ENCODE peak calls at places on chromosomes 1 and 21, in eight cellular contexts. One of them, this sample, is unnamed.

GRCh38 chr1:58739851-58740466 is 40.1 kb upstream of the MYSM1 start:
- DNase-seq in right atrium auricular region: no peak
- DNase-seq in activated CD8-positive, alpha-beta T cell treated with anti-CD3 and anti-CD28 coated beads for 36 hours: peak
- DNase-seq in brain microvascular endothelial cell: peak
- DNase-seq in left ventricle myocardium inferior: no peak
- DNase-seq in cardiac fibroblast: peak
- DNase-seq in fibroblast of lung: peak
- DNase-seq in HFF-Myc: no peak
- DNase-seq in this sample: peak

GRCh38 chr1:11948822-11949458 is 14.4 kb downstream of the PLOD1 start:
- DNase-seq in right atrium auricular region: no peak
- DNase-seq in activated CD8-positive, alpha-beta T cell treated with anti-CD3 and anti-CD28 coated beads for 36 hours: peak
- DNase-seq in brain microvascular endothelial cell: peak
- DNase-seq in left ventricle myocardium inferior: no peak
- DNase-seq in cardiac fibroblast: no peak
- DNase-seq in fibroblast of lung: no peak
- DNase-seq in HFF-Myc: no peak
- DNase-seq in this sample: peak

GRCh38 chr1:184036517-184036949 is 995 bp downstream of the COLGALT2 start:
- DNase-seq in right atrium auricular region: no peak
- DNase-seq in activated CD8-positive, alpha-beta T cell treated with anti-CD3 and anti-CD28 coated beads for 36 hours: peak
- DNase-seq in brain microvascular endothelial cell: no peak
- DNase-seq in left ventricle myocardium inferior: peak
- DNase-seq in cardiac fibroblast: peak
- DNase-seq in fibroblast of lung: peak
- DNase-seq in HFF-Myc: no peak
- DNase-seq in this sample: no peak

GRCh38 chr1:154669464-154670282 is 61.7 kb upstream of the ADAR start:
- DNase-seq in right atrium auricular region: peak
- DNase-seq in activated CD8-positive, alpha-beta T cell treated with anti-CD3 and anti-CD28 coated beads for 36 hours: peak
- DNase-seq in brain microvascular endothelial cell: peak
- DNase-seq in left ventricle myocardium inferior: peak
- DNase-seq in cardiac fibroblast: peak
- DNase-seq in fibroblast of lung: peak
- DNase-seq in HFF-Myc: peak
- DNase-seq in this sample: peak

GRCh38 chr1:150165622-150166612 is 16.2 kb downstream of the PLEKHO1 start:
- DNase-seq in right atrium auricular region: no peak
- DNase-seq in activated CD8-positive, alpha-beta T cell treated with anti-CD3 and anti-CD28 coated beads for 36 hours: peak
- DNase-seq in brain microvascular endothelial cell: peak
- DNase-seq in left ventricle myocardium inferior: peak
- DNase-seq in cardiac fibroblast: peak
- DNase-seq in fibroblast of lung: peak
- DNase-seq in HFF-Myc: no peak
- DNase-seq in this sample: peak

GRCh38 chr1:39849203-39849602 is 34.1 kb downstream of the TRIT1 start:
- DNase-seq in right atrium auricular region: no peak
- DNase-seq in activated CD8-positive, alpha-beta T cell treated with anti-CD3 and anti-CD28 coated beads for 36 hours: no peak
- DNase-seq in brain microvascular endothelial cell: no peak
- DNase-seq in left ventricle myocardium inferior: no peak
- DNase-seq in cardiac fibroblast: no peak
- DNase-seq in fibroblast of lung: no peak
- DNase-seq in HFF-Myc: no peak
- DNase-seq in this sample: no peak

GRCh38 chr1:154420172-154420571 is 15.0 kb downstream of the IL6R start:
- DNase-seq in right atrium auricular region: peak
- DNase-seq in activated CD8-positive, alpha-beta T cell treated with anti-CD3 and anti-CD28 coated beads for 36 hours: peak
- DNase-seq in brain microvascular endothelial cell: peak
- DNase-seq in left ventricle myocardium inferior: peak
- DNase-seq in cardiac fibroblast: peak
- DNase-seq in fibroblast of lung: peak
- DNase-seq in HFF-Myc: peak
- DNase-seq in this sample: peak

GRCh38 chr21:44696572-44696971 is 400 bp upstream of the KRTAP10-12 start:
- DNase-seq in right atrium auricular region: peak
- DNase-seq in activated CD8-positive, alpha-beta T cell treated with anti-CD3 and anti-CD28 coated beads for 36 hours: no peak
- DNase-seq in brain microvascular endothelial cell: no peak
- DNase-seq in left ventricle myocardium inferior: no peak
- DNase-seq in cardiac fibroblast: no peak
- DNase-seq in fibroblast of lung: no peak
- DNase-seq in HFF-Myc: no peak
- DNase-seq in this sample: no peak

GRCh38 chr1:173099166-173099565 is 48.4 kb upstream of the TNFSF18 start:
- DNase-seq in right atrium auricular region: no peak
- DNase-seq in activated CD8-positive, alpha-beta T cell treated with anti-CD3 and anti-CD28 coated beads for 36 hours: no peak
- DNase-seq in brain microvascular endothelial cell: no peak
- DNase-seq in left ventricle myocardium inferior: no peak
- DNase-seq in cardiac fibroblast: no peak
- DNase-seq in fibroblast of lung: no peak
- DNase-seq in HFF-Myc: no peak
- DNase-seq in this sample: no peak

DNA sequence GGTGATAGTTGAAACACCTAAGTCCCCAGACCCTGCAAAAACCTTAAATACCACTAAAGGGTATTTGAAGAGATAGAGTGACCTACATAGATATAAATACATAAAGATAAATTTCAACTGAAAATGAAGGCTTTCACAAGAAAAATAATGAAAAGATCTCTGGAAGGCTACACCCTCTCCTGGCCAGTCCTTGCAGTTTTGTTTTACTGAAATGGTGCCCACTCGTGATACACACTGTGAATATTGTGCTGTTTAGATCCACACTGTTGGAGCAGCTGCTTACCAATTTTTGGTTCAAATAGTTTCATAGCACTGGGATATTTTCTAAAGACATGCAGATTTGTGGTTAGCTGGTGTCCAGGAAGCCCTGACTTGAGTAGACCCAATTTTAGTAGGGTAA is 31.5 kb upstream of the RNF187 start:
- DNase-seq in right atrium auricular region: no peak
- DNase-seq in activated CD8-positive, alpha-beta T cell treated with anti-CD3 and anti-CD28 coated beads for 36 hours: no peak
- DNase-seq in brain microvascular endothelial cell: no peak
- DNase-seq in left ventricle myocardium inferior: no peak
- DNase-seq in cardiac fibroblast: peak
- DNase-seq in fibroblast of lung: peak
- DNase-seq in HFF-Myc: no peak
- DNase-seq in this sample: no peak
- TF ChIP-seq CTCF in right atrium auricular region: peak
- TF ChIP-seq CTCF in activated CD8-positive, alpha-beta T cell treated with anti-CD3 and anti-CD28 coated beads for 36 hours: no peak
- TF ChIP-seq CTCF in brain microvascular endothelial cell: peak
- TF ChIP-seq CTCF in left ventricle myocardium inferior: peak
- TF ChIP-seq CTCF in cardiac fibroblast: peak
- TF ChIP-seq CTCF in fibroblast of lung: peak
- TF ChIP-seq CTCF in HFF-Myc: peak
- TF ChIP-seq CTCF in this sample: peak

GRCh38 chr1:151406176-151406575 is 6.8 kb downstream of the PSMB4 start:
- DNase-seq in right atrium auricular region: no peak
- DNase-seq in activated CD8-positive, alpha-beta T cell treated with anti-CD3 and anti-CD28 coated beads for 36 hours: no peak
- DNase-seq in brain microvascular endothelial cell: no peak
- DNase-seq in left ventricle myocardium inferior: no peak
- DNase-seq in cardiac fibroblast: no peak
- DNase-seq in fibroblast of lung: no peak
- DNase-seq in HFF-Myc: no peak
- DNase-seq in this sample: no peak
- TF ChIP-seq CTCF in right atrium auricular region: no peak
- TF ChIP-seq CTCF in activated CD8-positive, alpha-beta T cell treated with anti-CD3 and anti-CD28 coated beads for 36 hours: no peak
- TF ChIP-seq CTCF in brain microvascular endothelial cell: no peak
- TF ChIP-seq CTCF in left ventricle myocardium inferior: no peak
- TF ChIP-seq CTCF in cardiac fibroblast: no peak
- TF ChIP-seq CTCF in fibroblast of lung: no peak
- TF ChIP-seq CTCF in HFF-Myc: no peak
- TF ChIP-seq CTCF in this sample: no peak

GRCh38 chr1:85743814-85744213 is 35.6 kb upstream of the ZNHIT6 start:
- DNase-seq in right atrium auricular region: no peak
- DNase-seq in activated CD8-positive, alpha-beta T cell treated with anti-CD3 and anti-CD28 coated beads for 36 hours: no peak
- DNase-seq in brain microvascular endothelial cell: no peak
- DNase-seq in left ventricle myocardium inferior: no peak
- DNase-seq in cardiac fibroblast: no peak
- DNase-seq in fibroblast of lung: no peak
- DNase-seq in HFF-Myc: no peak
- DNase-seq in this sample: no peak

GRCh38 chr1:85748120-85748519 is 39.9 kb upstream of the ZNHIT6 start:
- DNase-seq in right atrium auricular region: no peak
- DNase-seq in activated CD8-positive, alpha-beta T cell treated with anti-CD3 and anti-CD28 coated beads for 36 hours: no peak
- DNase-seq in brain microvascular endothelial cell: no peak
- DNase-seq in left ventricle myocardium inferior: no peak
- DNase-seq in cardiac fibroblast: no peak
- DNase-seq in fibroblast of lung: no peak
- DNase-seq in HFF-Myc: no peak
- DNase-seq in this sample: no peak

DNA sequence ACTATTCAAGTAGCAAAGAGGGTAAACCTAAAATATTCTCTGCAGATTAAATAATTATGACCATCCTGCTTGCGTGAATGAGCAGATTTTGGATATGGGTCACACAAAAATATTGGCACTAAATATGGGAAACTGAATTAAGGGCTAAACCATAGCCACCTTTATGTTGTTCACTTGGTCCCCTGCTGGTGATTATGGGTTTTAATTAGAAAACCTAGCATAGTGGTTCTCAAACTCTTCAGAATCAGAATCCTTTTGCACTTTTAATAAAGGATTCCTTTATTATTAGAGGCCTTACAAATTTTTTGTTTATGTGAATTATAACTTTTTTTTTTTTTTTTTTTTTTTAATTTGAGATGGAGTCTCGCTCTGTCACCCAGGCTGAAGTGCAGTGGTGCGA is 38.5 kb upstream of the ZNHIT6 start:
- DNase-seq in right atrium auricular region: no peak
- DNase-seq in activated CD8-positive, alpha-beta T cell treated with anti-CD3 and anti-CD28 coated beads for 36 hours: no peak
- DNase-seq in brain microvascular endothelial cell: no peak
- DNase-seq in left ventricle myocardium inferior: no peak
- DNase-seq in cardiac fibroblast: no peak
- DNase-seq in fibroblast of lung: no peak
- DNase-seq in HFF-Myc: no peak
- DNase-seq in this sample: no peak
- TF ChIP-seq CTCF in right atrium auricular region: no peak
- TF ChIP-seq CTCF in activated CD8-positive, alpha-beta T cell treated with anti-CD3 and anti-CD28 coated beads for 36 hours: no peak
- TF ChIP-seq CTCF in brain microvascular endothelial cell: no peak
- TF ChIP-seq CTCF in left ventricle myocardium inferior: no peak
- TF ChIP-seq CTCF in cardiac fibroblast: no peak
- TF ChIP-seq CTCF in fibroblast of lung: peak
- TF ChIP-seq CTCF in HFF-Myc: no peak
- TF ChIP-seq CTCF in this sample: no peak

DNA sequence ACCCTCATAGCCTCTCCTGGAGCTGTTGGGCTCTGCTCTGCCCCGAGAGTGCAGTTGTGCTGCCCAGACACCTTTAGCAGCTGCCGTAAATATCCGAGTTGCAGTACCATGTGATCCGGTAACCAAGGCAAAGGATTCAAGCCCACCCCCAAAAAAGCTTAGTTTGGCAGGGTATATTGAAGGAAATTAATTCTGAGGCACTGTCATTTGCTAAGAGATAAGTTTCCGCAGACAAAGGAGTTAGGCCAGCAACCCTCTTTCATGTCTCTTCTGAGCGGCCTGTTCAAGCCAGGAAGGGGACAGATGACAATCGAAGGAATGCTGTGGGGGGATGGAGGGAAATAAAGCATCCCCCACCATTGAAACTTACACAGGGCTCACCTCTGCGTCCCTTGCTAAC is 43.4 kb upstream of the HMGN1 start:
- DNase-seq in right atrium auricular region: no peak
- DNase-seq in activated CD8-positive, alpha-beta T cell treated with anti-CD3 and anti-CD28 coated beads for 36 hours: no peak
- DNase-seq in brain microvascular endothelial cell: no peak
- DNase-seq in left ventricle myocardium inferior: no peak
- DNase-seq in cardiac fibroblast: no peak
- DNase-seq in fibroblast of lung: no peak
- DNase-seq in HFF-Myc: no peak
- DNase-seq in this sample: no peak
- TF ChIP-seq CTCF in right atrium auricular region: no peak
- TF ChIP-seq CTCF in activated CD8-positive, alpha-beta T cell treated with anti-CD3 and anti-CD28 coated beads for 36 hours: no peak
- TF ChIP-seq CTCF in brain microvascular endothelial cell: no peak
- TF ChIP-seq CTCF in left ventricle myocardium inferior: no peak
- TF ChIP-seq CTCF in cardiac fibroblast: no peak
- TF ChIP-seq CTCF in fibroblast of lung: no peak
- TF ChIP-seq CTCF in HFF-Myc: no peak
- TF ChIP-seq CTCF in this sample: no peak

GRCh38 chr1:38361566-38361965 is 315.0 kb upstream of the POU3F1 start:
- DNase-seq in right atrium auricular region: no peak
- DNase-seq in activated CD8-positive, alpha-beta T cell treated with anti-CD3 and anti-CD28 coated beads for 36 hours: no peak
- DNase-seq in brain microvascular endothelial cell: no peak
- DNase-seq in left ventricle myocardium inferior: no peak
- DNase-seq in cardiac fibroblast: no peak
- DNase-seq in fibroblast of lung: no peak
- DNase-seq in HFF-Myc: no peak
- DNase-seq in this sample: no peak

DNA sequence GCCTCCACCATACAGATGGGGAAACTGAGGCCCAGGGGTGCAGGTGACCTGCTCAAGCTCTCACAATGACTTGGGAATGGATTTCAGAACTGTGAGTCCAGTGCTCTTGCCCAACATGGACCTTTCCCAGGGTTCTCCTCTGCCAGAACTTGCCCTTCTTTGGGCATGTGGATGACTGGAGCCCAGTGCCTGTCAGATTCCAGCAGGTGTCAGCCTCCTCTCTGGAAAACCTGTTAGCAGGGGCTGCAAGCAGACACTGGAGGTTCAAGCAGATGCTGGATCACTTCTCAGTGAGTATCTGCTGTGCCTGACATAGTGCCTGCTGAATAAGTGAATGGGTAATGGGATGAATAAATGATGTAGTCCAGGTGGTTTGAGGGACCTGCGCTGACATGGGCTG is 314.2 kb upstream of the POU3F1 start:
- DNase-seq in right atrium auricular region: no peak
- DNase-seq in activated CD8-positive, alpha-beta T cell treated with anti-CD3 and anti-CD28 coated beads for 36 hours: no peak
- DNase-seq in brain microvascular endothelial cell: no peak
- DNase-seq in left ventricle myocardium inferior: no peak
- DNase-seq in cardiac fibroblast: no peak
- DNase-seq in fibroblast of lung: no peak
- DNase-seq in HFF-Myc: no peak
- DNase-seq in this sample: no peak
- TF ChIP-seq CTCF in right atrium auricular region: no peak
- TF ChIP-seq CTCF in activated CD8-positive, alpha-beta T cell treated with anti-CD3 and anti-CD28 coated beads for 36 hours: no peak
- TF ChIP-seq CTCF in brain microvascular endothelial cell: no peak
- TF ChIP-seq CTCF in left ventricle myocardium inferior: no peak
- TF ChIP-seq CTCF in cardiac fibroblast: no peak
- TF ChIP-seq CTCF in fibroblast of lung: no peak
- TF ChIP-seq CTCF in HFF-Myc: no peak
- TF ChIP-seq CTCF in this sample: no peak